ENCODE peak calls at places on chromosomes 11 and 22, in four cellular contexts. R is A549, E is WTC11, I is HepG2. M is an unnamed sample.

GRCh38 chr11:130241697-130242096 is 73.0 kb downstream of the ZBTB44 start:
- DNase-seq in E (no peak), I (no peak), R (no peak), M (no peak)

GRCh38 chr11:78946945-78947914 is 372.6 kb upstream of the NARS2 start:
- DNase-seq in E (no peak), R (no peak), I (peak), M (no peak)

GRCh38 chr22:30226192-30226832 is 20.2 kb downstream of the LIF start:
- DNase-seq in R (peak), E (no peak), I (peak), M (no peak)

GRCh38 chr11:66595245-66595904 is 2.4 kb downstream of the CCS start:
- DNase-seq in R (no peak), E (no peak), I (no peak), M (peak)

GRCh38 chr22:25210831-25211230 is 8.6 kb upstream of the CRYBB2 start:
- DNase-seq in E (no peak), R (no peak), I (no peak), M (no peak)

GRCh38 chr11:106457727-106458126 is 380.3 kb downstream of the AASDHPPT start:
- DNase-seq in R (no peak), E (no peak), I (peak), M (no peak)

GRCh38 chr22:20581503-20582170 is 74.2 kb downstream of the MED15 start:
- DNase-seq in E (no peak), R (no peak), I (no peak), M (peak)

GRCh38 chr22:24928322-24928721 is 18.2 kb downstream of the LHFPL7 start:
- DNase-seq in R (no peak), I (no peak), E (no peak), M (no peak)

GRCh38 chr11:57641011-57641410 is 8.7 kb downstream of the YPEL4 start:
- DNase-seq in I (no peak), E (peak), R (no peak), M (peak)

GRCh38 chr22:23570681-23571080 is 9.4 kb downstream of the IGLL1 start:
- DNase-seq in R (no peak), E (no peak), I (no peak), M (no peak)

GRCh38 chr11:77147668-77148321 is 19.7 kb downstream of the MYO7A start:
- DNase-seq in I (no peak), R (no peak), E (peak), M (peak)

GRCh38 chr11:3822312-3822711 is 14.0 kb downstream of the PGAP2 start:
- DNase-seq in E (no peak), R (no peak), I (no peak), M (no peak)

GRCh38 chr11:62401781-62402180 is 17.1 kb upstream of the SCGB1A1 start:
- DNase-seq in R (no peak), E (no peak), I (no peak), M (no peak)

GRCh38 chr11:35087648-35088047 is 51.3 kb upstream of the CD44 start:
- DNase-seq in I (no peak), R (no peak), E (no peak), M (no peak)

GRCh38 chr11:35089724-35090505 is 49.1 kb upstream of the CD44 start:
- DNase-seq in E (no peak), I (no peak), R (no peak), M (no peak)

GRCh38 chr11:35088676-35089075 is 50.3 kb upstream of the CD44 start:
- DNase-seq in E (no peak), I (no peak), R (no peak), M (no peak)

GRCh38 chr11:35085766-35086165 is 53.2 kb upstream of the CD44 start:
- DNase-seq in I (no peak), E (no peak), R (no peak), M (no peak)

DNA sequence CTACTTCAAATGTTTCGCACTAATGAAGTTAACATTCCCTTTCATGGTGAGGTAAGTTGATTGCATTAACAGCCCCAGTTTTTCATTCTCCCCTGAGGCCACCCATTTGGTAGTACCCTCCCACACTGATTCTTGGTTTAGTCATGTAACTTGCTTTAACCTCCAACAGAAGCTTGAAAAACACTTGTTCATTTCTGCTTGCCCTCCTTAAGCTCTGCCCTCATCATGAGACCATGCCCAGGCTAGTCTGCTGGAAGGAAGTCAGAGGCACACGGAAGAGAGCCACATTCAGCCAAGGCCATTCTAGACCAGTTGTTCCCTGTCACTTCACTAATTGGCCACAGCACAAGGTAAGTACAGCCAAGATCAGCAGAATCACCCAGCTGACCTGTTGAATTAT is 50.7 kb upstream of the CD44 start:
- DNase-seq in R (no peak), E (no peak), I (no peak), M (no peak)
- TF ChIP-seq NR3C1 in R (no peak), E (no peak), I (no peak), M (no peak)

GRCh38 chr11:81819462-81819861 is 914.2 kb downstream of the FAM181B start:
- DNase-seq in E (no peak), I (no peak), R (no peak), M (no peak)
- TF ChIP-seq NR3C1 in E (no peak), I (no peak), R (no peak), M (no peak)

GRCh38 chr11:36257351-36257750 is 31.9 kb downstream of the COMMD9 start:
- DNase-seq in I (no peak), R (no peak), E (no peak), M (no peak)
- TF ChIP-seq NR3C1 in I (no peak), R (no peak), E (no peak), M (no peak)

GRCh38 chr11:44852952-44853351 is 97.7 kb downstream of the TP53I11 start:
- DNase-seq in E (no peak), I (no peak), R (no peak), M (no peak)

GRCh38 chr11:44854146-44854545 is 96.5 kb downstream of the TP53I11 start:
- DNase-seq in R (no peak), E (no peak), I (no peak), M (no peak)

GRCh38 chr11:44853674-44854073 is 97.0 kb downstream of the TP53I11 start:
- DNase-seq in R (no peak), I (no peak), E (no peak), M (no peak)

GRCh38 chr11:44851496-44851895 is 99.2 kb downstream of the TP53I11 start:
- DNase-seq in I (no peak), E (no peak), R (no peak), M (no peak)

GRCh38 chr11:44852159-44852707 is 98.5 kb downstream of the TP53I11 start:
- DNase-seq in I (no peak), E (no peak), R (no peak), M (no peak)
- TF ChIP-seq NR3C1 in I (no peak), E (no peak), R (no peak), M (no peak)

GRCh38 chr22:17965538-17966402 is 58.6 kb downstream of the MICAL3 start:
- DNase-seq in I (no peak), E (no peak), R (no peak), M (peak)

GRCh38 chr22:17966403-17966717 is 58.0 kb downstream of the MICAL3 start:
- DNase-seq in R (no peak), I (no peak), E (no peak), M (no peak)

GRCh38 chr22:17963015-17963414 is 61.3 kb downstream of the MICAL3 start:
- DNase-seq in R (no peak), I (no peak), E (no peak), M (no peak)

GRCh38 chr22:17964153-17964552 is 60.2 kb downstream of the MICAL3 start:
- DNase-seq in I (no peak), E (no peak), R (no peak), M (no peak)

DNA sequence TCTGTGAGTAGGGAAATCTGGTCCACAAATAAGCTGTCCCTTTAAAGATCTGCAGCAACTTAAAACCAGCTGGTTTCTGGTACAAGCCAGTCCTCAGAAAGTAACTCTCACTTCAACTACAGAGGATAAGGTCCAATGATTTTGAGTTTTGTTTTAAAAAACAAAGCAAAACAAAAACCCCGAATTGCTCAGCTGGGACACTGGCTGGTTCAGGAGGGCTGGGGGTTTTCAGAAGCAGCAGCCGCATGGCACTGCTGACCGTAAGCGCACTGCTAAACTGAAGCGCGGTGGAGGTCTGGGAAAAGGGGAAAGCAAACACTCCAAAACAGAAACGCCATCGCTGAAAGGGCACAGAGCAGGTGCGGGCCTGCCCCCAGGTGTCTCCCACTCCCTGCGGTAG is 59.7 kb downstream of the MICAL3 start:
- DNase-seq in E (no peak), R (no peak), I (no peak), M (no peak)
- TF ChIP-seq NR3C1 in E (no peak), R (no peak), I (no peak), M (no peak)

DNA sequence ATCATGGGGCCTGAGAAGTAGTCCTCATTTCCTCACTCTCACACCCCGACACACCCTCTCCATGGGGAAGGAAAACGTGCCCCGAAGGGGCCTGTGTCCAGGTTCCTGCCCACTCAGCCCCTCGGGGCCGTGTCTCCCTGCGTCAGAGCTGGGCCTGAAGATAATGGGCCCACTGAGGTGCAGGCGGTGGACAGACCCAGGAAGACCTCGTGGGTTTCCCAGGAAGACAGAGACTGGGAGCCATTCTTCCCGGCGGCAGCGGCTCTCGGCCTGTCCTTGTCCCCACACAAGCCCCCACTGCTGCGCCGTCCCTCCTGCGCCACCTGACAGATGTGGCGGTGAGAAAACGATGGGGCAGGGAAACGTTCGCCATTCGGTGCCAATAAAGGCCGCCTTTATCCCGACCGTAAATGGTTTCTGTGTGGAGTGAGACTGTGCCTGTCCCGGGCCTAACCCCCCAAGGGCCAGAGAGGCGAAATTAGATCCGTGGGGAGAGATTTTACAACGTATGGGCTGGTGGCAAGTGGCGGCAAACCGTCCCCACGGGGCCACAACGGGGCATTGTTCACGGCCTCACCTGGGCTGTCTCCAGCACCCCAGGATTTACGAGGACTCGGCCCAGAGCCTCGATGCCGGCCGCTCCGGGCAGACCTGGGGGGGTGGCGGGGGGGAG is 88.9 kb downstream of the CDKN1C start:
- DNase-seq in I (no peak), E (peak), R (no peak), M (no peak)
- TF ChIP-seq NR3C1 in I (no peak), E (no peak), R (no peak), M (no peak)

DNA sequence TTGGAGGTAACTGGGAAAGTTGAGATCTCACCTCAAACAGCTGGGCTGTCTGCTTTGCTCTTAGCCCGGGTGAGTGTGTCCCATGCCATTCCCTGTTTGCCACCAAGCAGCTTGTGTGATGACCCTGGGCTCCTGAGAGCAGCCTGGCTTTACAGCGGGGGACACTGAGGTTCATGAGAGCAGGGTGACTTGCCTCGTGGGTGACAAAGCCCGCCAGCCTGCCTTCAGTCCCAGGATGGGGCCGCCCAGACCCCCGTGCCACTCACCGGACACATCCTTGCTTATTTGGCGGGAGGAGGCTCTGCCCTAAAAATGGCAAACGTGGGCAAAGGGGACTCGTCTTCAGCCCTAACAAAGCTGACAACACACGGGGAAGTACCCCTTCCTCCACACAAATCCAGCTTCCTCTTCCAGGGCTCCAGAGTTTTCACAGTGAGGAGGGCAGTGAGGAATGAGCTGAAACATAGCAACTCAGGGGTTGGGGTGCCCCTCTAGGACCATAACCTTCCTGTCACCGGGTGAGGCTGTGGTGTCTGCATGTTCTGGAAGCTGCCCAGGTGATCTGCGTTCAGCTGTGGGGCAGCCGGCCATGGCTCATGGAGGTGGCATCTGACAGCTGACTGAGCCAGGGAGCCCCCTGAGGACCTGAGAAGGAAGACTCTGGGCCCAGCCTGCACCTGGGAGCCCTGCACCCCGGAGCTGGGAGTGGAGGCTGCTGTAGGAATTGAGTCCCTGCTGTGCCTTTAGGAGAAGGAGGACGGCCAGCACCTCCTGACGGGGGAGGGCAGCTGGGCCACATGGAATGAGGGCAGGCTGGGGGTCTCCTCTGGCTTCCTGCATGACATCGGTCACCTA is 16.7 kb downstream of the RIBC2 start:
- DNase-seq in E (no peak), R (no peak), I (no peak), M (no peak)
- TF ChIP-seq NR3C1 in E (no peak), R (no peak), I (no peak), M (no peak)